ENCODE peak calls at places on chromosomes 3 and 15, in six cellular contexts. One of them, this sample, is unnamed.

GRCh38 chr15:92847841-92848240 is 52.3 kb upstream of the CHD2 start:
- DNase-seq in SK-N-SH: no peak
- DNase-seq in MM.1S: no peak
- DNase-seq in GM23248: no peak
- DNase-seq in PC-3: no peak
- DNase-seq in HCT116: no peak
- DNase-seq in this sample: no peak

GRCh38 chr3:158749526-158749925 is 17.3 kb upstream of the RARRES1 start:
- DNase-seq in SK-N-SH: no peak
- DNase-seq in MM.1S: no peak
- DNase-seq in GM23248: no peak
- DNase-seq in PC-3: no peak
- DNase-seq in HCT116: no peak
- DNase-seq in this sample: no peak

GRCh38 chr3:46269556-46269955 is 27.3 kb downstream of the CCR3 start:
- DNase-seq in SK-N-SH: no peak
- DNase-seq in MM.1S: no peak
- DNase-seq in GM23248: no peak
- DNase-seq in PC-3: no peak
- DNase-seq in HCT116: no peak
- DNase-seq in this sample: no peak

GRCh38 chr3:34015204-34016142 is 217.0 kb downstream of the PDCD6IP start:
- DNase-seq in SK-N-SH: no peak
- DNase-seq in MM.1S: no peak
- DNase-seq in GM23248: peak; percentile 23
- DNase-seq in PC-3: peak; percentile 42
- DNase-seq in HCT116: no peak
- DNase-seq in this sample: peak; percentile 88

GRCh38 chr3:98359993-98360675 is 6.5 kb downstream of the OR5K4 start:
- DNase-seq in SK-N-SH: no peak
- DNase-seq in MM.1S: peak; percentile 83
- DNase-seq in GM23248: no peak
- DNase-seq in PC-3: peak; percentile 65
- DNase-seq in HCT116: peak; percentile 21
- DNase-seq in this sample: no peak

GRCh38 chr3:157931517-157931916 is 174.7 kb downstream of the SHOX2 start:
- DNase-seq in SK-N-SH: no peak
- DNase-seq in MM.1S: no peak
- DNase-seq in GM23248: no peak
- DNase-seq in PC-3: no peak
- DNase-seq in HCT116: no peak
- DNase-seq in this sample: no peak

GRCh38 chr3:187957209-187957981 is 196.6 kb upstream of the LPP start:
- DNase-seq in SK-N-SH: no peak
- DNase-seq in MM.1S: no peak
- DNase-seq in GM23248: peak; percentile 11
- DNase-seq in PC-3: no peak
- DNase-seq in HCT116: no peak
- DNase-seq in this sample: peak; percentile 79

GRCh38 chr3:159182961-159183360 is 381.1 kb downstream of the MFSD1 start:
- DNase-seq in SK-N-SH: no peak
- DNase-seq in MM.1S: no peak
- DNase-seq in GM23248: no peak
- DNase-seq in PC-3: no peak
- DNase-seq in HCT116: no peak
- DNase-seq in this sample: no peak

GRCh38 chr3:188978772-188979171 is 193.0 kb upstream of the TPRG1 start:
- DNase-seq in SK-N-SH: no peak
- DNase-seq in MM.1S: no peak
- DNase-seq in GM23248: peak; percentile 69
- DNase-seq in PC-3: peak; percentile 81
- DNase-seq in HCT116: no peak
- DNase-seq in this sample: no peak

GRCh38 chr3:79843180-79843579 is 75.4 kb upstream of the ROBO1 start:
- DNase-seq in SK-N-SH: no peak
- DNase-seq in MM.1S: no peak
- DNase-seq in GM23248: no peak
- DNase-seq in PC-3: no peak
- DNase-seq in HCT116: no peak
- DNase-seq in this sample: no peak

GRCh38 chr3:79844176-79844575 is 76.4 kb upstream of the ROBO1 start:
- DNase-seq in SK-N-SH: no peak
- DNase-seq in MM.1S: no peak
- DNase-seq in GM23248: no peak
- DNase-seq in PC-3: no peak
- DNase-seq in HCT116: no peak
- DNase-seq in this sample: no peak

GRCh38 chr3:79847928-79848327 is 80.1 kb upstream of the ROBO1 start:
- DNase-seq in SK-N-SH: no peak
- DNase-seq in MM.1S: no peak
- DNase-seq in GM23248: no peak
- DNase-seq in PC-3: no peak
- DNase-seq in HCT116: no peak
- DNase-seq in this sample: no peak

GRCh38 chr3:79845546-79845945 is 77.7 kb upstream of the ROBO1 start:
- DNase-seq in SK-N-SH: no peak
- DNase-seq in MM.1S: no peak
- DNase-seq in GM23248: no peak
- DNase-seq in PC-3: no peak
- DNase-seq in HCT116: no peak
- DNase-seq in this sample: no peak

GRCh38 chr3:79846148-79846933 is 78.5 kb upstream of the ROBO1 start:
- DNase-seq in SK-N-SH: no peak
- DNase-seq in MM.1S: no peak
- DNase-seq in GM23248: no peak
- DNase-seq in PC-3: no peak
- DNase-seq in HCT116: no peak
- DNase-seq in this sample: peak; percentile 70
- H4K20me1 ChIP-seq in SK-N-SH: no peaks in the 10 kb centered on the region
- H4K20me1 ChIP-seq in MM.1S: no peaks in the 10 kb centered on the region
- H4K20me1 ChIP-seq in GM23248: no peaks in the 10 kb centered on the region
- H4K20me1 ChIP-seq in PC-3: no peaks in the 10 kb centered on the region
- H4K20me1 ChIP-seq in HCT116: no peaks in the 10 kb centered on the region
- H4K20me1 ChIP-seq in this sample: no peaks in the 10 kb centered on the region

GRCh38 chr15:62782896-62783295 is 259.7 kb upstream of the TPM1 start:
- DNase-seq in SK-N-SH: no peak
- DNase-seq in MM.1S: no peak
- DNase-seq in GM23248: peak; percentile 37
- DNase-seq in PC-3: no peak
- DNase-seq in HCT116: no peak
- DNase-seq in this sample: no peak
- H3K9me2 ChIP-seq in SK-N-SH: no peaks in the 10 kb centered on the region
- H3K9me2 ChIP-seq in MM.1S: no peaks in the 10 kb centered on the region
- H3K9me2 ChIP-seq in GM23248: no peaks in the 10 kb centered on the region
- H3K9me2 ChIP-seq in PC-3: no peaks in the 10 kb centered on the region
- H3K9me2 ChIP-seq in HCT116: no peaks in the 10 kb centered on the region
- H3K9me2 ChIP-seq in this sample: no peaks in the 10 kb centered on the region

DNA sequence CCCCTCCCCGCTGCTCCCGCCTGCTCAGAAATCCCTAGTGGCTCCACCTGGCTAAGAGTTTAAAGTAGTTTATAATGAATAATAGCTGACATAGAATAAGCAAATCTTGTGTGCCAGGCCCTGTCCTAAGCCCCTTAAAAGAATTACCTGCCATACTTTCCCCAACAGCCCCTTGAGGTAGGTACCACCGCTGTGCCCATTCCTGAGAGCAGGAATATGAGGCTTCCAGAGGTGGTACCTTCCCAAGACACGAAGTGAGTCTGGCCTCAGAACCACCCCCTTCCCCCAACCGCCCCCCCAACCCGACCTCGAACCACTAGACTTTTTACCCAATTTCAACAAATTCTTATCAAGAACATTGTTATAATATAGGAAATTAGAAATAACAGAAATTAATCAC is 1.2 kb downstream of the ABHD6 start:
- DNase-seq in SK-N-SH: no peak
- DNase-seq in MM.1S: no peak
- DNase-seq in GM23248: no peak
- DNase-seq in PC-3: no peak
- DNase-seq in HCT116: no peak
- DNase-seq in this sample: no peak
- H3K9ac ChIP-seq in SK-N-SH: no peak overlapping the region
- H3K9ac ChIP-seq in MM.1S: no peak overlapping the region
- H3K9ac ChIP-seq in GM23248: no peak overlapping the region
- H3K9ac ChIP-seq in PC-3: no peak overlapping the region
- H3K9ac ChIP-seq in HCT116: peak overlapping the region; percentile 71
- H3K9ac ChIP-seq in this sample: peak overlapping the region; percentile 87

DNA sequence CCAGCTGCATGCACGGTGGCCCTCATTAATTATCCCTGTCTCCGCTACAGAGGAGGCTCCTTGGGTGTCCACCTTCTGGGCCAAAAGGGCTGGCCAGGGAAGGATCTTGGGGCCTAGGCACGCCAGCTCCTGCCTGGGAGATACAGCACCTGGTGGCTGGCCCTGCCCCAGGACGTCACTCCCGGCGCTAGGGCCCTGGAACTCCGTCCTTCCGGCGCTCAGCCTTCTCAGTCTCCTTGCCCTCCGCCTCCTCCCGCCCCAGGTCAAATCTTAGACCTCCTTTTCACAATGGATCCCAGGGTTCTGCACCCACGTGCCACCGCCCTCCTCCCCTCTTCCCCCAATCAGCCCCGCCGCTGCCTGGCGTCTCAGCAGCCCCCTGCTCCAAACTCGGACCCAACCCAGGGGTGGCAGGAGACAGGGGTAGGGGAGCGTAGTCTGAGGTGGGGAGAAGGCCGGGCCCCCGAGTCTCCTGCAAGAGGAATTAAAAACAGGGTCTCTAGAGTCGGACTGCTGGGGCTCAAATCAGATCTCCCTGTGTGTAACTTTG is 937 bp downstream of the TKT start:
- DNase-seq in SK-N-SH: peak; percentile 76
- DNase-seq in MM.1S: peak; percentile 72
- DNase-seq in GM23248: peak; percentile 84
- DNase-seq in PC-3: peak; percentile 71
- DNase-seq in HCT116: no peak
- DNase-seq in this sample: peak; percentile 86
- H4K20me1 ChIP-seq in SK-N-SH: peaks cover 54% of the 10 kb centered on the region
- H4K20me1 ChIP-seq in MM.1S: peaks cover 46% of the 10 kb centered on the region
- H4K20me1 ChIP-seq in GM23248: peaks cover 18% of the 10 kb centered on the region
- H4K20me1 ChIP-seq in PC-3: peaks cover 52% of the 10 kb centered on the region
- H4K20me1 ChIP-seq in HCT116: peaks cover 19% of the 10 kb centered on the region
- H4K20me1 ChIP-seq in this sample: peaks cover 53% of the 10 kb centered on the region

GRCh38 chr3:143855183-143855582 is 6.9 kb upstream of the SLC9A9 start:
- DNase-seq in SK-N-SH: no peak
- DNase-seq in MM.1S: no peak
- DNase-seq in GM23248: no peak
- DNase-seq in PC-3: no peak
- DNase-seq in HCT116: no peak
- DNase-seq in this sample: no peak
- H3K9me2 ChIP-seq in SK-N-SH: no peaks in the 10 kb centered on the region
- H3K9me2 ChIP-seq in MM.1S: no peaks in the 10 kb centered on the region
- H3K9me2 ChIP-seq in GM23248: no peaks in the 10 kb centered on the region
- H3K9me2 ChIP-seq in PC-3: no peaks in the 10 kb centered on the region
- H3K9me2 ChIP-seq in HCT116: no peaks in the 10 kb centered on the region
- H3K9me2 ChIP-seq in this sample: no peaks in the 10 kb centered on the region

This sample was measured in Karpas-422.